ENCODE peak calls at places on chromosome 16, in seven cellular contexts. W is SK-N-SH, T is transverse colon, H is K562, N is esophagus muscularis mucosa, F is breast epithelium, I is stomach. L is an unnamed sample.

GRCh38 chr16:84284168-84284722 is 10.4 kb upstream of the WFDC1 start:
- DNase-seq in W (peak; percentile 70), T (peak; percentile 61), H (peak; percentile 22), N (no peak), F (no peak), I (peak; percentile 46), L (no peak)

GRCh38 chr16:51875834-51876725 is 670.9 kb downstream of the TOX3 start:
- DNase-seq in W (no peak), T (no peak), H (no peak), N (no peak), F (no peak), I (no peak), L (no peak)

GRCh38 chr16:14600164-14600563 is 29.9 kb downstream of the PARN start:
- DNase-seq in W (peak; percentile 24), T (no peak), H (peak; percentile 15), N (no peak), F (no peak), I (no peak), L (no peak)

GRCh38 chr16:2194852-2195315 is 1.5 kb downstream of the CASKIN1 start:
- DNase-seq in W (peak; percentile 74), T (peak; percentile 67), H (peak; percentile 73), N (no peak), F (peak; percentile 56), I (peak; percentile 74), L (peak; percentile 48)

GRCh38 chr16:74813109-74813641 is 38.6 kb upstream of the FA2H start:
- DNase-seq in W (peak; percentile 93), T (peak; percentile 85), H (peak; percentile 88), N (no peak), F (peak; percentile 51), I (peak; percentile 91), L (peak; percentile 68)

GRCh38 chr16:3793161-3793576 is 75.8 kb upstream of the TRAP1 start:
- DNase-seq in W (no peak), T (no peak), H (peak; percentile 13), N (no peak), F (no peak), I (no peak), L (peak; percentile 61)

GRCh38 chr16:4613636-4614570 is 785 bp downstream of the UBALD1 start:
- DNase-seq in W (peak; percentile 79), T (peak; percentile 28), H (peak; percentile 50), N (no peak), F (no peak), I (no peak), L (no peak)

GRCh38 chr16:84357191-84357651 is 11.1 kb upstream of the ATP2C2 start:
- DNase-seq in W (no peak), T (no peak), H (no peak), N (no peak), F (no peak), I (no peak), L (peak; percentile 50)

GRCh38 chr16:78024159-78024558 is 1.8 kb downstream of the CLEC3A start:
- DNase-seq in W (no peak), T (no peak), H (no peak), N (no peak), F (no peak), I (no peak), L (no peak)

GRCh38 chr16:47065766-47066688 is 77.7 kb downstream of the NETO2 start:
- DNase-seq in W (no peak), T (no peak), H (no peak), N (peak; percentile 66), F (no peak), I (no peak), L (no peak)

GRCh38 chr16:70747703-70748631 is 53.0 kb downstream of the VAC14 start:
- DNase-seq in W (no peak), T (no peak), H (peak; percentile 38), N (no peak), F (peak; percentile 56), I (no peak), L (no peak)

GRCh38 chr16:683396-684066 is 603 bp downstream of the JMJD8 start:
- DNase-seq in W (no peak), T (no peak), H (peak; percentile 32), N (no peak), F (no peak), I (no peak), L (no peak)

GRCh38 chr16:54937673-54938350 is 7.1 kb downstream of the IRX5 start:
- DNase-seq in W (no peak), T (no peak), H (no peak), N (no peak), F (no peak), I (no peak), L (no peak)

GRCh38 chr16:54647216-54647615 is 283.4 kb upstream of the IRX5 start:
- DNase-seq in W (no peak), T (no peak), H (no peak), N (no peak), F (peak; percentile 91), I (peak; percentile 63), L (peak; percentile 84)

DNA sequence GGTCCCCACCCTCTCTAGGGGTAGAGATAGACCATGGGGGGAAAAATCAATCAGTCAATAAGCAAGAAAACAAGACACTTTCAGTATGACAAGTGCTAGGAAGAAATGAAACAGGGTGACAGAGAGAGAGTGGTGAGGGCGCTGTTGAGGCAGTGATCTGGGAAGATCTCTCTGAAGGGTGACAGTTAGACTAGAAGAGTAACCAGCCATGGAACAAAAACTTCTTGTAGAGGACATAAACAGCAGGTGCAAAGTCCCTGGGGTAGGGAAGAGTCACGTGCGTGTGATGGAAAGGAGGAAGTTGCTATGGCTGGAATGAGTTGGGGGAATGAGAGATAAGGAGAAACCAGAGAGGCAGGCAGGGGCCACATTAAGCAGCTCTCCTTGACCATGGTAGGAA is 16.8 kb upstream of the EMP2 start:
- DNase-seq in W (no peak), T (no peak), H (no peak), N (no peak), F (no peak), I (no peak), L (no peak)
- TF ChIP-seq CTCF in W (no peak), T (no peak), H (no peak), N (no peak), F (no peak), I (no peak), L (no peak)

GRCh38 chr16:35687071-35687470 is 2227.7 kb downstream of the TP53TG3F start:
- DNase-seq in W (no peak), T (no peak), H (no peak), N (no peak), F (no peak), I (no peak), L (no peak)

GRCh38 chr16:35687781-35688180 is 2228.4 kb downstream of the TP53TG3F start:
- DNase-seq in W (no peak), T (no peak), H (no peak), N (no peak), F (no peak), I (no peak), L (no peak)

GRCh38 chr16:35690413-35690812 is 2231.0 kb downstream of the TP53TG3F start:
- DNase-seq in W (no peak), T (no peak), H (no peak), N (no peak), F (no peak), I (no peak), L (no peak)

GRCh38 chr16:35691057-35691456 is 2231.6 kb downstream of the TP53TG3F start:
- DNase-seq in W (no peak), T (no peak), H (no peak), N (no peak), F (no peak), I (no peak), L (no peak)

DNA sequence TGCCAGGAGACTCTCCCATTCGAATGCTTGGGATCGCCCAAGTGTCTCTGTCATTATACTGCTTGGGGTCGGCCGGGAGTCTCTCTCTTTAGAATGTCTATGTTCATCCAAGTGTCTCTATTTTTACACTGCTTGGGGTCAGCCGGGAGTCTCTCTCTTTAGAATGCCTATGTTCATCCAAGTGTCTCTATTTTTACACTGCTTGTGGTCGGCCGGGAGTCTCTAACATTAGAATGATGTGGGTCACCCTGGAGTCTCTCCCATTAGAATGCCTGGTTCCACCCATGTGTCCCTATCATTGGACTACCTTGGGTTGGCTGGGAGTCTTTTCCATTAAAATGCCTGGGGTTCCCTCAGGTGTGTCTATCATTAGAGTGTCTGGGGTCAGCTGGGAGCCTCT is 2230.4 kb downstream of the TP53TG3F start:
- DNase-seq in W (no peak), T (no peak), H (no peak), N (no peak), F (no peak), I (no peak), L (no peak)
- H3K9me3 ChIP-seq in W (no peaks in the 10 kb centered on the region), T (peaks cover 14% of the 10 kb centered on the region), H (no peaks in the 10 kb centered on the region), N (peaks cover 71% of the 10 kb centered on the region), F (peaks cover 94% of the 10 kb centered on the region), I (peaks cover 100% of the 10 kb centered on the region), L (no peaks in the 10 kb centered on the region)

DNA sequence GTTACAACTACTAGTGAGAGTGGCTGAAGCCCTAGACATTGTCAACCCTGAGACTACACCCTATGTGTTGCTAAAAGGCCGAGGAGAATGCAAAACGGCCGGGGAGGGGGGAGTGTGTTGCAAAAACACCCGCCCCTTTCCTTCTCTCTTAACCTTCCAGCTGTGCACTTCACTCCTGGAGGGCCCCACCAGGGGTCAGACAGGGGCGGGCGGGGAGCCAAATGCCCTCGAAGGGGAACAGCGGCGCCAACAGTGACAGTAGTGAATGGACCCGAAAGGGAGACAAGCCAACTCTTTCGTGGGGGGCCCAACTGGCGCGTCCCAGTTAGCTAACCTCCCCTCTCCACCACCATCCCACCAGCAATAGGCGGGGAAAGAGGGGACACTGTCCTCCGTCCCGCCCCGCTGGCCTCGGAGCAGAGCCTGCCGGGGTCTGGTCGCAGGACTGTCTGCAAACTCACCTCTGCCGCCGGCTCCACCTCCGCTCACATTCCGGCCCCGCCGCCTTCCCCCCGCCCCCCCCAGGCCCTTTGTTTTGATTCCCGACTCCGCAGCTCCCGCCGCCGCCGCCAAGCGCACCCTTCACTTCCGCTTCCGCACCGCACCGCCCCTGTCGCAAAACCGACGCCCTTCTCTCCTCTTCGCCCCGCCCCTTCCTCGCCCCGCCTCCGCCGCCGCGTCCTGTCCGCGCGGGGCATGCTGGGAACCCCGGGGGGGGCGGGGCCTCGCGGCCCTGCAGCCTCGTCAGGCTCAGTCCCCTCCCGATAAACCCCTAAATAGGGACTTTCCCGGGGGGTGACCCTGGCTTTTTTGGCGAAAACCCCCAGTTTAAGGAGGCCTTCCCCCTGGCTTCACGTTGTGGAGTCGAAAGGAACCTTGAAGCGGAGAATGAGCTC is at the start of gene MARF1:
- DNase-seq in W (peak; percentile 94), T (peak; percentile 100), H (peak; percentile 91), N (peak; percentile 99), F (peak; percentile 96), I (peak; percentile 99), L (peak; percentile 98)
- TF ChIP-seq POLR2AphosphoS5 in W (peak; percentile 97), T (peak; percentile 98), H (peak; percentile 96), N (peak; percentile 98), F (peak; percentile 99), I (peak; percentile 97), L (peak; percentile 97)

GRCh38 chr16:69495821-69496220 is 69.9 kb upstream of the NFAT5 start:
- DNase-seq in W (peak; percentile 82), T (no peak), H (no peak), N (no peak), F (no peak), I (peak; percentile 39), L (no peak)

GRCh38 chr16:69497876-69498596 is 67.7 kb upstream of the NFAT5 start:
- DNase-seq in W (no peak), T (no peak), H (no peak), N (no peak), F (no peak), I (no peak), L (no peak)

GRCh38 chr16:69498926-69499325 is 66.8 kb upstream of the NFAT5 start:
- DNase-seq in W (no peak), T (no peak), H (no peak), N (no peak), F (no peak), I (no peak), L (no peak)

GRCh38 chr16:69496376-69496775 is 69.4 kb upstream of the NFAT5 start:
- DNase-seq in W (peak; percentile 44), T (no peak), H (no peak), N (no peak), F (no peak), I (no peak), L (no peak)

GRCh38 chr16:69494993-69495392 is 70.6 kb downstream of the CYB5B start:
- DNase-seq in W (no peak), T (peak; percentile 31), H (peak; percentile 66), N (no peak), F (no peak), I (no peak), L (no peak)
- TF ChIP-seq CTCF in W (peak; percentile 48), T (peak; percentile 13), H (peak; percentile 79), N (no peak), F (no peak), I (no peak), L (no peak)

L was measured in prostate gland.